ENCODE peak calls at places on chromosomes 13 and 19, in eight cellular contexts. M, G, O, P, E, J, F and Q are unnamed samples.

GRCh38 chr13:59356607-59357006 is 807.1 kb downstream of the DIAPH3 start:
- DNase-seq in M (no peak), G (no peak), O (no peak), P (peak; percentile 52), E (peak; percentile 1), J (peak; percentile 37), F (no peak), Q (peak; percentile 55)

GRCh38 chr19:42560731-42561130 is 32.5 kb upstream of the CEACAM1 start:
- DNase-seq in M (no peak), G (no peak), O (no peak), P (no peak), E (no peak), J (no peak), F (no peak), Q (no peak)

GRCh38 chr13:25249001-25249543 is 38.2 kb downstream of the MTMR6 start:
- DNase-seq in M (no peak), G (no peak), O (peak; percentile 49), P (peak; percentile 28), E (peak; percentile 85), J (peak; percentile 43), F (no peak), Q (peak; percentile 40)

GRCh38 chr13:70253834-70254233 is 145.6 kb upstream of the KLHL1 start:
- DNase-seq in M (no peak), G (no peak), O (peak; percentile 20), P (peak; percentile 18), E (no peak), J (no peak), F (no peak), Q (peak; percentile 36)

GRCh38 chr13:76622336-76623045 is 263.7 kb downstream of the KCTD12 start:
- DNase-seq in M (no peak), G (no peak), O (no peak), P (no peak), E (no peak), J (no peak), F (no peak), Q (peak; percentile 54)

GRCh38 chr13:25153736-25154135 is 18.4 kb downstream of the AMER2 start:
- DNase-seq in M (no peak), G (no peak), O (no peak), P (no peak), E (no peak), J (no peak), F (no peak), Q (no peak)

GRCh38 chr13:109131698-109132257 is 502.4 kb downstream of the MYO16 start:
- DNase-seq in M (peak; percentile 12), G (no peak), O (no peak), P (peak; percentile 14), E (peak; percentile 48), J (peak; percentile 21), F (no peak), Q (no peak)

GRCh38 chr13:94711561-94712286 is 621 bp downstream of the SOX21 start:
- DNase-seq in M (no peak), G (no peak), O (peak; percentile 37), P (peak; percentile 29), E (peak; percentile 39), J (no peak), F (no peak), Q (peak; percentile 42)

GRCh38 chr19:15332311-15332996 is at the start of gene BRD4:
- DNase-seq in M (peak; percentile 81), G (peak; percentile 63), O (peak; percentile 35), P (no peak), E (peak; percentile 84), J (peak; percentile 42), F (peak; percentile 74), Q (peak; percentile 41)

GRCh38 chr13:45823583-45823982 is 28.0 kb downstream of the SIAH3 start:
- DNase-seq in M (no peak), G (no peak), O (no peak), P (no peak), E (no peak), J (no peak), F (no peak), Q (no peak)

GRCh38 chr19:39197808-39198207 is 1.0 kb downstream of the NCCRP1 start:
- DNase-seq in M (no peak), G (peak; percentile 83), O (no peak), P (no peak), E (no peak), J (no peak), F (no peak), Q (no peak)

GRCh38 chr19:54464044-54464623 is 556 bp upstream of the LENG9 start:
- DNase-seq in M (peak; percentile 52), G (peak; percentile 99), O (peak; percentile 97), P (peak; percentile 73), E (peak; percentile 88), J (peak; percentile 49), F (peak; percentile 91), Q (peak; percentile 80)

DNA sequence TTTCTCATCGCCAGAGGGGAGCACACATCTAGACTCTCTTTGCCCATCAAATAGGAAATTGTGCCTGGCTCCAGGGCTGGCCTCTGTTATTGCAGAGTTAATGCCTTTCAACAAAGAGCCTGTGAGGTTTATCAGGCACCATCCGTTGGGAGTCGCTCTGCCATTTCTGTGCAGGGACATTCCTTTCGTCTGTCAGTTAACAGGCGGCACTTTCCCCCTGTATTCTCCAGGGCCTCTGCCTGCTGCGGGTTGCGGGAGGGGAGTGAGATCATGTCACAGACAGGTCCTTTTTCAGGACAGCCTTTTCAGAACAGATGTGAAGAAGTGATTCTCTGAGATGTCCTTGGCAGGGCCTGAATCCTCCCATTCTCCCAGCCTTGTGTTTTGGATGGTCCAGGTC is 14.8 kb downstream of the SERP2 start:
- DNase-seq in M (no peak), G (no peak), O (no peak), P (no peak), E (no peak), J (no peak), F (no peak), Q (no peak)
- H2AFZ ChIP-seq in M (no peak overlapping the region), G (no peak overlapping the region), O (no peak overlapping the region), P (no peak overlapping the region), E (no peak overlapping the region), J (no peak overlapping the region), F (peak overlapping the region; percentile 73), Q (no peak overlapping the region)

DNA sequence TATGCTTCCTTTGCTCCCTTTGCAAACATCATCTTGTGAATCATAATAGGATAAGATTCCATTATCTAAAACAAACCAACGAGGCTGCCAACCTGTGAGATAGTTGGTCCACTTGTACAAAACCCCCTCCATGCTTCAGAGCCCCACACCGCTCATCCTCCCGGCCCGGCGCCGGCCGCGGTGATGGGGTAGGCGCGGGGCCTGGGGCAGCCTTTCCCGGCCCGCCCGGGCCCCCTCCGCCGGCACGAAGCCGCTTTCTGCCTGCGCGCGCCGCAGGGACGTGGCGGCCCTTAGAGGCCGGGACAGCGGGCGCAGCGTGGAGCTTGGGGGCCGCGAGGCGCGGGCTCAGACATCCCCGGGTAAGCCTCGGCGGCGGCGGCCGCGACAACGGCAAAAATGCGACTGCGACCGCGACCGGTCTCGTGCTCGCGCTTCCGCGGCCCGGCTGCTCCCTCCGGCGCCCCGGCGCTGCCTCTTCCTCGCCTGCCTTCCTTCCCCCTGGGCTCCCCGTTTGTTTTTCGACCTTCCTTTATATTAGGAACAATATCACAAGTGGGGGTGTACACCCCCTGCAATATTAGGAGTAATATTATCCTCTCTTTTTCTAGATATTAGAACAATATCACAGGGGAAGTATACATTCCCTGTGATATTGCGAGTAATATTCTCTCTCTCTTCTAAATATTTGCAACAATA is 54.0 kb upstream of the CEACAM21 start:
- DNase-seq in M (no peak), G (no peak), O (no peak), P (no peak), E (peak; percentile 10), J (no peak), F (peak; percentile 21), Q (no peak)
- H2AFZ ChIP-seq in M (no peak overlapping the region), G (no peak overlapping the region), O (peak overlapping the region; percentile 59), P (no peak overlapping the region), E (peak overlapping the region; percentile 44), J (no peak overlapping the region), F (peak overlapping the region; percentile 45), Q (no peak overlapping the region)

GRCh38 chr19:48623556-48624066 is 4.3 kb downstream of the SPHK2 start:
- DNase-seq in M (peak; percentile 11), G (no peak), O (no peak), P (no peak), E (no peak), J (no peak), F (no peak), Q (no peak)

GRCh38 chr19:48627211-48627864 is 8.0 kb downstream of the SPHK2 start:
- DNase-seq in M (no peak), G (peak; percentile 83), O (peak; percentile 71), P (no peak), E (no peak), J (no peak), F (no peak), Q (no peak)

GRCh38 chr19:48624791-48625723 is 5.8 kb downstream of the SPHK2 start:
- DNase-seq in M (peak; percentile 7), G (no peak), O (no peak), P (no peak), E (no peak), J (no peak), F (no peak), Q (no peak)

GRCh38 chr19:48625891-48626327 is 6.6 kb downstream of the SPHK2 start:
- DNase-seq in M (peak; percentile 5), G (no peak), O (no peak), P (no peak), E (no peak), J (no peak), F (no peak), Q (no peak)

DNA sequence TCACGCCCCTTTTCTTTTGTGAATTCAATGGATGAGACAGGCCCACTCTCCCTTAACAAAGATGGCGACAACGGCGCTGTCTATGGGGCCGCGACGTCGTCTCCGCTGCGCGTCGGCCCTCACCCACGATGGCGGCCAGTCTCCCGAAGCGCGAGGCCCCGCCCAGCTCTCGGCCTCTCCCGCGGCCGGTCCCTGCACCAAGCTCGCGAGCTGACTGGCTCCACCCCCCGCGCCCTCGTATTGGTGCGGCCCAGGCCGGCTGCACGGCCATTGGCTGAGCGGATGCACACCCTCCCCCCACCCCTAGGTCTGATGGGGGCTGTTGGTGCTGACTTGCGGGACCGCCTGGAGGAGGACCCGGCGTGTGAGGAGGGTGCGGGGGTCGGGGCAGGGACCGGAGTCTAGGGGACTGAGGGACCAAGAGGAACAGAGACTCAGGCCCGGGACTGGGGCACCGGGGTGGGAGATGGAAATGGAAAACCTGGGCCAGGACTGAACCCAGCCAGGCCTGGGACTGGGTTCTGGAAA is 4.8 kb downstream of the SPHK2 start:
- DNase-seq in M (peak; percentile 99), G (no peak), O (peak; percentile 92), P (peak; percentile 92), E (peak; percentile 100), J (peak; percentile 97), F (peak; percentile 97), Q (peak; percentile 97)
- H2AFZ ChIP-seq in M (peak overlapping the region; percentile 88), G (no peak overlapping the region), O (peak overlapping the region; percentile 92), P (peak overlapping the region; percentile 78), E (peak overlapping the region; percentile 80), J (peak overlapping the region; percentile 87), F (peak overlapping the region; percentile 75), Q (peak overlapping the region; percentile 85)

DNA sequence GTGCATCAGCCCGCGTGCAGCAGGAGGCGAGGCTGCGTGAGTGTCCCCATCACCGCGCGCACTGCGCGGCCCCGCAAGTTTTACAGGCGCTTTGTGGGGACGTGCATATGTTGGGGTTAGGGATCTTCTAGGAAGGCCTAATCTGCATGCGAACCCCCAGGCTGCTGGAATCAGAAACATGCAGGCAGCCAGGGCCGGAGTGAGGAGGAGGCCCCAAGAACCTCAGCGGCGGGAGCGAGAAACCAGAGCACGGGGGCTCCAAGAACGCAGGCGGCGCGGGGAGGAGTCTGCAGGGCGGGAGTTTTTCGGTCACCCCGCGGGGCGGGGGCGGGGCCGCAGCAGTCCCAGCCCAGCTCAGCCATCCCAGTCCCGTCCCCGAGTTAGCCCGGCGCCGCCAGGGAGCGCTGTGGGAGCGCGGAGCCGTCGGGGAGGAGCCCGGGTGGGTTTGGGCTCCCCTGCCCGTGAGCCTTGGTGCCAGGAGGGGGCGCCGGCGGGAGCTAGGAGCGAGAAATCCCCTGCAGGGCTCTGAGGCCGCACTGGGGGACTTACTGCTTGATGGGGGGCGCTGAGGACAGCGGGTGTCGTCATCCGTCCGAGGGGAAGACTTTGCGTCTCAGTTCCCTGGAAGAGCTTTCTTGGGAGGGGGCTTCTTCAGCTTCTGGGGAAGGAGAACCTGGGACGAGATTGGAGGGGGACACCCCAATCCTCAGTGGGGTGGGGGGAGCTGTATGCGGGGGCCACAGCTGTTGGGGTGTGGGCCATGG is 933 bp upstream of the NRTN start:
- DNase-seq in M (peak; percentile 96), G (peak; percentile 92), O (peak; percentile 79), P (peak; percentile 47), E (peak; percentile 89), J (peak; percentile 77), F (peak; percentile 96), Q (peak; percentile 78)
- H2AFZ ChIP-seq in M (peak overlapping the region; percentile 83), G (peak overlapping the region; percentile 56), O (peak overlapping the region; percentile 83), P (peak overlapping the region; percentile 58), E (peak overlapping the region; percentile 80), J (peak overlapping the region; percentile 94), F (peak overlapping the region; percentile 94), Q (peak overlapping the region; percentile 55)